ENCODE peak calls at places on chromosomes 1 and 21, in nine cellular contexts. K, E, T, A, J, S, R, P and O are unnamed samples.

GRCh38 chr1:169108897-169109560 is 2.5 kb downstream of the ATP1B1 start:
- DNase-seq in K (no peak), E (no peak), J (peak), A (peak), P (peak), S (no peak), T (peak), R (no peak), O (no peak)

GRCh38 chr1:111369645-111370044 is 57.9 kb downstream of the OVGP1 start:
- DNase-seq in T (no peak), K (no peak), E (no peak), P (peak), R (no peak), S (no peak), A (no peak), J (no peak), O (no peak)

GRCh38 chr1:176880954-176881595 is 283.4 kb downstream of the ASTN1 start:
- DNase-seq in R (peak), A (peak), K (peak), P (peak), J (peak), E (peak), S (no peak), T (peak), O (peak)

GRCh38 chr1:210489491-210489890 is 160.8 kb downstream of the HHAT start:
- DNase-seq in T (peak), A (no peak), R (no peak), S (no peak), E (peak), J (no peak), P (no peak), K (no peak), O (no peak)

GRCh38 chr1:8040586-8040985 is 14.5 kb upstream of the ERRFI1 start:
- DNase-seq in R (no peak), K (peak), E (peak), T (peak), P (peak), A (no peak), S (no peak), J (no peak), O (peak)

GRCh38 chr21:42486551-42486950 is 9.5 kb downstream of the RSPH1 start:
- DNase-seq in E (no peak), A (no peak), K (no peak), J (no peak), S (no peak), R (no peak), T (no peak), P (no peak), O (no peak)

GRCh38 chr1:182143825-182144661 is 82.5 kb upstream of the ZNF648 start:
- DNase-seq in S (peak), P (peak), E (peak), R (no peak), A (peak), J (no peak), T (peak), K (peak), O (no peak)

GRCh38 chr1:109786531-109787021 is 22.9 kb upstream of the EPS8L3 start:
- DNase-seq in R (no peak), E (peak), P (no peak), K (no peak), T (no peak), J (no peak), A (peak), S (no peak), O (no peak)

GRCh38 chr1:26724118-26724517 is 28.3 kb downstream of the ARID1A start:
- DNase-seq in J (no peak), P (no peak), S (no peak), E (no peak), K (no peak), R (no peak), T (no peak), A (no peak), O (no peak)

GRCh38 chr1:112833806-112834205 is 118.7 kb upstream of the PPM1J start:
- DNase-seq in J (no peak), S (no peak), R (no peak), K (no peak), T (peak), E (peak), P (no peak), A (no peak), O (no peak)

GRCh38 chr1:44590475-44590874 is 83.8 kb downstream of the TMEM53 start:
- DNase-seq in K (no peak), J (no peak), E (no peak), R (no peak), P (no peak), A (no peak), S (no peak), T (no peak), O (no peak)

GRCh38 chr1:227793948-227794812 is 21.3 kb upstream of the PRSS38 start:
- DNase-seq in T (peak), R (peak), P (peak), S (peak), J (no peak), A (peak), K (peak), E (peak), O (no peak)

GRCh38 chr1:201649776-201650607 is 111.1 kb downstream of the NAV1 start:
- DNase-seq in P (peak), K (peak), A (peak), S (peak), T (peak), R (peak), E (peak), J (no peak), O (peak)

GRCh38 chr1:90727917-90728655 is 11.0 kb upstream of the BARHL2 start:
- DNase-seq in P (no peak), J (no peak), R (no peak), S (no peak), E (no peak), T (no peak), A (no peak), K (no peak), O (no peak)

GRCh38 chr1:66542811-66543767 is 9.1 kb downstream of the SGIP1 start:
- DNase-seq in T (peak), S (no peak), J (no peak), A (no peak), K (peak), R (no peak), P (peak), E (peak), O (no peak)

GRCh38 chr1:180213401-180214177 is 16.5 kb upstream of the LHX4 start:
- DNase-seq in T (no peak), J (peak), A (peak), E (no peak), S (no peak), K (no peak), R (no peak), P (no peak), O (peak)

GRCh38 chr1:39859859-39860812 is 23.2 kb downstream of the TRIT1 start:
- DNase-seq in S (no peak), E (no peak), P (no peak), J (no peak), A (no peak), R (no peak), T (no peak), K (no peak), O (no peak)

GRCh38 chr1:70542856-70543255 is 131.8 kb downstream of the CTH start:
- DNase-seq in R (no peak), P (no peak), S (no peak), E (no peak), J (no peak), K (no peak), T (no peak), A (no peak), O (no peak)

GRCh38 chr1:61641171-61641570 is 83.8 kb downstream of the TM2D1 start:
- DNase-seq in J (no peak), T (no peak), A (no peak), R (no peak), S (no peak), E (no peak), K (no peak), P (no peak), O (no peak)

GRCh38 chr1:61641578-61642336 is 83.2 kb downstream of the TM2D1 start:
- DNase-seq in J (peak), P (peak), E (peak), K (peak), A (peak), T (peak), R (peak), S (peak), O (peak)

GRCh38 chr1:61639218-61639617 is 85.7 kb downstream of the TM2D1 start:
- DNase-seq in P (no peak), J (no peak), T (no peak), K (no peak), A (no peak), S (no peak), E (no peak), R (no peak), O (no peak)

GRCh38 chr1:61639937-61640336 is 85.0 kb downstream of the TM2D1 start:
- DNase-seq in E (no peak), K (no peak), P (no peak), J (no peak), A (no peak), T (no peak), R (no peak), S (no peak), O (no peak)

GRCh38 chr1:61640531-61641125 is 84.3 kb downstream of the TM2D1 start:
- DNase-seq in E (no peak), A (no peak), R (no peak), S (no peak), P (no peak), T (no peak), J (no peak), K (no peak), O (no peak)
- H3K4me3 ChIP-seq in E (no peak), A (no peak), R (no peak), S (no peak), P (no peak), T (no peak), J (no peak), K (no peak), O (no peak)

DNA sequence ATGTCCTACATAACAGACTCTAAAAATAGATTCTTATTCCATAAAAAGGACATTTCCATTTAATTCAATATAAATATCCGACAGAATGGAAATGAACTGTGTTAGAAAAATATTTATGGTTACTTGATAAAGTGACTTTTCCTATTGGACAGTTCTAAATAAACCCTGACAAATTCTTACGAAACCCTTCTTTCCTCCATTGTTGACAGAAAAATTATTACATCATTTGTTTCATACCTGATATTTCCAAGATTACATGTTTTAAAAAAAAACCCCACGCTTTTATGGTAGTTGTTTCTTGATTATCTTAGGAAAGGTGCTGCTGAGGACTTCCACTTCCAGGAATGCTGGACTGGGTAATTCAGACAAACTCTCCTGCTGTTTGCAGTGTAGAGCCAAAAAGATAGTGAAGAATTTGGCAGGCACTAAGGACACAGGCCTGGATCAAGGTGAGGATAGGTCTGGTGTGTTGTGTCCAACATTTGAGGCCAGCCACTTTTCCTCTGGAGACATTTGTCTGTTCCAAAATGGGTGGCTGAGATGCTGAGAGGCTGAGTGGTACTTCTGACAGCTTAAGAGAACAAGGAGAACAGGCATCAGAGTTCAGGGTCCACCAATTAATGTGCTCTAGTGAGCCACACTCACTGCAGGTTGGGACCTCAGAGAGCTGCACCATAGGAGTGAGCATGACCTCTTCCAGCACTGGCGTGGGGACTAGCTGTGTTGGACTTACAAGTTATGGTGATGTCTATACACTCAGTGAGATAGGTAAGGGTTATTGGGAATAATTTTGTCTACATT is 7.0 kb upstream of the C1orf116 start:
- DNase-seq in S (no peak), P (no peak), K (no peak), A (no peak), E (no peak), J (no peak), R (no peak), T (no peak), O (no peak)
- H3K4me3 ChIP-seq in S (no peak), P (no peak), K (no peak), A (no peak), E (no peak), J (no peak), R (no peak), T (no peak), O (no peak)

GRCh38 chr1:58608297-58608696 is 31.2 kb upstream of the TACSTD2 start:
- DNase-seq in P (no peak), E (no peak), S (no peak), K (no peak), R (no peak), A (no peak), T (no peak), J (no peak), O (no peak)
- H3K4me3 ChIP-seq in P (no peak), E (no peak), S (no peak), K (no peak), R (no peak), A (no peak), T (no peak), J (no peak), O (no peak)

GRCh38 chr1:63203641-63204040 is 118.7 kb upstream of the FOXD3 start:
- DNase-seq in A (no peak), E (no peak), J (no peak), K (no peak), P (no peak), T (no peak), S (no peak), R (no peak), O (no peak)

GRCh38 chr1:63198921-63199530 is 123.3 kb upstream of the FOXD3 start:
- DNase-seq in K (no peak), A (no peak), R (no peak), P (no peak), S (no peak), J (no peak), E (no peak), T (no peak), O (no peak)

DNA sequence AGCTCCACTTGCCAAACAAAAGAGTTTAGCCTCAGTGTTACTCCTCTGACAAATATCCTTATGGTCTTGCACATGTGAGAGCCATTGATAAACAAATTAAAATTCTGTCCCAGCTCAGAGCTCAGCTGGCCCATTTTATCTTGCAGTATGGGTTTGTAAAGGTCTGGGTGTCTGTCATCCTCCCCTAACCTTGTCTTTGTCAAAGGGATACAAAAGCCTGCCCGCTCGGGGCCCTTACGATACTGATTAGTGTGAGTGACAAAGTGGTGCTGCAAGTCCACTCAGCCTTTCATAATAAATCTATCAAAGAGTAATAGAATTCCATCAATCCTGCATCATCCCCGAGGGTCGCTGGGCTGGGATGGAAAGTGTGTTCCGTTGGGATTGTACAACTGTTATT is 122.7 kb upstream of the FOXD3 start:
- DNase-seq in J (no peak), K (no peak), A (no peak), S (no peak), E (no peak), P (no peak), R (no peak), T (no peak), O (no peak)
- H3K4me3 ChIP-seq in J (no peak), K (peak), A (no peak), S (no peak), E (no peak), P (no peak), R (no peak), T (no peak), O (no peak)

DNA sequence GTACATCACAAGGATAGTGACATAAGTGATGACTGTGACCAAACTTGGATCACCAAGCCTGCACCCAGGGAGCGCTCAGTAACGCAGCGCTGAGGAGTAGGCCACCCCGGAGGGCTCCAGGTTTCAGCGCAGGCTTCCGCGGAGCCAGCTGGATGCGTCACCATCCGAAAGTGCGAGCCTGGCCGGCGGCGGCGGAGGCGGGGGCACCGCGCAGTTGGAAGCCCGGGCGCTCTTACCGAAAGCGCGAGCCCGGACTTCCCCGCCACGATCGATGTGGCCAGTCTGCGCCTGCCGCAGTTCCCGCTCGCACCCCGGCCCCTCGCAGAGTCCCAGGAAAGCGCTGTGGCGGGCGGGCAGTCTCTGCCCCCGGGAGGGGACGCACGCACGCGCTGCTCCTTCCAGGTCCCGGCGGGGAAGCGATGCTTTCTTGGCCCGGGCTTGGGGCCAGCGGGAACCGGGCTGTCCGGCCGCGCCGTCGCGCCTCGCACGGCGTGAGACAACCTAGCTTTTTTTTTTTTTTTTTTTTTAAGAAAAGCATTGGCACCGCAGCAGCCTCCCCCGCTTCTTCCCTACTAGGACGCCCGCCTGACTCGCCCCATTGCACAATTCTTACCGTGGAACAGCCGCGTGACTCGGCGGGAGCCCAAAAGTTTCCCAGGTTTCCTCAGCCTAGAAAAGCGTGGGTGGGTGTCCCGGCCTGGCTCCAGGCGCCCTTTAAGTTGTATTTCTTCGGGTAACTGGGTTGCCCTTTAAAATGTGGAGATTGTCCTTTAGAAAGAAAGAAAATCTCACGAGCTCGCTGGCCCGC is 36.4 kb upstream of the JAK1 start:
- DNase-seq in E (peak), J (peak), K (peak), R (no peak), T (peak), S (peak), P (peak), A (peak), O (peak)
- H3K4me3 ChIP-seq in E (peak), J (peak), K (peak), R (peak), T (peak), S (peak), P (peak), A (peak), O (peak)

DNA sequence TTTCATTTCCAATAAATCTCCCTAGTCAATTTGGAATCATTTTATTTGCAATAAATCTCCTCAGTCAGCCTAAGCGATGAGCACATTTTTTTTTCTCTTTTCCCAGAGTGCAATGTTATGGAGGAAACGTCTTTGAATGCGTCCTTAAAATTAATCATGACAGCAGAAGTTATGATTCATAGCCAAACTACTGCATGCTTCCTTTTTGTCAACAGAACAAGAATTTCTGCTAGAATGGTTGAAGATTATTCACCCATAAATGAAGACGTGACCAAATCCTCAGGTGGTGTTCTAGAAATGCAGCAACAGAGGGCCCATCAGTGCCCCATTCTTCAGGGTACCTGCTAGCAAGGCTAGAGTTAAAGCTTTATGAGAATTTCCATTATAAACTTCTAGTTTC is 407.9 kb upstream of the PKN2 start:
- DNase-seq in K (no peak), P (no peak), T (peak), J (peak), A (no peak), S (no peak), R (no peak), E (no peak), O (no peak)
- H3K4me3 ChIP-seq in K (no peak), P (no peak), T (no peak), J (no peak), A (no peak), S (no peak), R (no peak), E (no peak), O (no peak)

DNA sequence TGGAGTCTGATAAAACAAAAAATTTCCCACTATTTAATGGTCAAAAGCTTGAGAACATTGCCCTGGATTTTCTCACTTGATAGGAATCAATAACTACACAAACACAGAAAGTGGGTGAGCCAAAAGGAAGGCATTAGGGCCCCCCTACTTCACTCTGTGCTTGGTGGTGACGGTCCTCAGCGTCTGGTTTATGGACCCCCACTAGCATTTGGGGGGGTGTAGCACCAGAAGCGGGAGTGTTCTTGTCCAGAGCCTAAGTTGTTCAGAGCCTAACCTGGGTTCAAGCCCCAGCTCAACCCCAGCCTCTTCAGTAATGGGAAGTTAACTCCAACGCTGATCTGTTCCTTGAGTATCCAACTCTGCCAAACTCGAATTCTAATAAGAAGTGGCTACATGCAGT is 33.1 kb downstream of the STPG1 start:
- DNase-seq in J (no peak), S (no peak), T (no peak), A (no peak), R (no peak), E (no peak), K (no peak), P (no peak), O (no peak)
- H3K4me3 ChIP-seq in J (no peak), S (no peak), T (no peak), A (no peak), R (no peak), E (no peak), K (no peak), P (no peak), O (no peak)

DNA sequence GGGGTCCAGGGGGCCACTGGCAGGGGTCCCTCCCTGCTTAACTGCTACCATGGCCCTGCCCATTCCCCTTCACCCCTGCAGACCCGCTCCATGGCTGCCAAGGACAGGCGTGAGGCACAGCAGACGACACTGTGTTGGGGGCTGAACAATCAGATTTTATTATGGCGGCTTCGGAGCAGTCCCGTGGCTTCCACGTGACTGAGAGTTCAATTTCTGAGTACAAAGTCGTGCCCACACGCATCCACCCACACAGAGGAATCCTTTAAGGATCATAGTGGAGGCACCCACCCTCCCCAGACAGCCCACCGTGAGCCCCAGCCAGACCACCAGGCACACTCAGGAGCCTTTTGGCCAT is 1.5 kb downstream of the HES5 start:
- DNase-seq in S (no peak), R (no peak), J (no peak), K (no peak), T (no peak), E (no peak), P (no peak), A (no peak), O (no peak)
- H3K4me3 ChIP-seq in S (no peak), R (no peak), J (no peak), K (no peak), T (no peak), E (no peak), P (no peak), A (no peak), O (no peak)